ENCODE peak calls at places on chromosomes 5 and 9, in seven cellular contexts. H, J, T, U, W, E and B are unnamed samples.

GRCh38 chr5:151617383-151617840 is 26.3 kb upstream of the FAT2 start:
- DNase-seq in W (no peak), E (no peak), J (no peak), U (no peak), T (no peak), H (no peak), B (no peak)

GRCh38 chr9:74666625-74667316 is 169.6 kb downstream of the RORB start:
- DNase-seq in W (no peak), E (no peak), U (peak), T (no peak), J (no peak), H (no peak), B (no peak)

GRCh38 chr5:133531634-133532033 is 80.7 kb downstream of the FSTL4 start:
- DNase-seq in J (no peak), H (no peak), W (no peak), T (peak), E (no peak), U (peak), B (no peak)

GRCh38 chr5:150409638-150410523 is 2.8 kb downstream of the CD74 start:
- DNase-seq in T (peak), E (no peak), U (peak), J (peak), W (peak), H (no peak), B (peak)

GRCh38 chr9:132141364-132141947 is 20.4 kb upstream of the NTNG2 start:
- DNase-seq in J (no peak), H (no peak), T (peak), U (peak), E (no peak), W (no peak), B (no peak)

GRCh38 chr9:71783120-71783523 is 14.8 kb upstream of the CEMIP2 start:
- DNase-seq in J (no peak), E (no peak), H (no peak), T (no peak), U (no peak), W (peak), B (peak)

GRCh38 chr9:88420227-88420626 is 32.0 kb downstream of the SPIN1 start:
- DNase-seq in E (no peak), U (peak), J (no peak), H (no peak), T (no peak), W (no peak), B (no peak)

GRCh38 chr9:125746017-125746773 is 978 bp upstream of the PBX3 start:
- DNase-seq in T (peak), E (peak), J (peak), H (peak), U (peak), W (peak), B (peak)

GRCh38 chr5:69492391-69493234 is at the start of gene OCLN:
- DNase-seq in W (no peak), U (no peak), H (no peak), J (peak), E (peak), T (no peak), B (peak)

GRCh38 chr5:131156971-131157370 is 8.1 kb downstream of the HINT1 start:
- DNase-seq in H (no peak), W (no peak), E (no peak), U (no peak), T (no peak), J (no peak), B (no peak)

GRCh38 chr9:109118802-109119438 is 827 bp downstream of the TMEM245 start:
- DNase-seq in E (no peak), U (no peak), J (no peak), T (peak), W (no peak), H (no peak), B (no peak)

GRCh38 chr5:575636-576035 is 36.5 kb upstream of the CEP72 start:
- DNase-seq in T (no peak), U (no peak), W (peak), E (no peak), J (no peak), H (no peak), B (no peak)

GRCh38 chr5:142544946-142545652 is 140.8 kb downstream of the FGF1 start:
- DNase-seq in H (no peak), W (no peak), J (no peak), T (peak), U (peak), E (no peak), B (no peak)

GRCh38 chr9:92176068-92176799 is 61.0 kb upstream of the SPTLC1 start:
- DNase-seq in J (no peak), T (no peak), W (no peak), E (no peak), H (no peak), U (no peak), B (no peak)

GRCh38 chr5:36928947-36929346 is 52.4 kb downstream of the NIPBL start:
- DNase-seq in H (no peak), T (peak), W (no peak), U (peak), E (no peak), J (no peak), B (no peak)

GRCh38 chr9:84736076-84736475 is 66.5 kb downstream of the NTRK2 start:
- DNase-seq in J (no peak), E (no peak), T (no peak), H (no peak), W (no peak), U (no peak), B (no peak)

GRCh38 chr5:132481243-132482211 is 9.0 kb downstream of the IRF1 start:
- DNase-seq in W (no peak), H (no peak), J (no peak), T (no peak), E (no peak), U (no peak), B (peak)